ENCODE peak calls at places on chromosomes 3 and 15, in six cellular contexts. One of them, this sample, is unnamed.

GRCh38 chr15:56892651-56893348 is 25.6 kb upstream of the TCF12 start:
- DNase-seq in tibial nerve: no peak
- DNase-seq in A549: no peak
- DNase-seq in esophagus muscularis mucosa: no peak
- DNase-seq in H1: no peak
- DNase-seq in ovary: no peak
- DNase-seq in this sample: no peak

GRCh38 chr15:67413770-67414429 is 107.0 kb upstream of the C15orf61 start:
- DNase-seq in tibial nerve: no peak
- DNase-seq in A549: peak
- DNase-seq in esophagus muscularis mucosa: no peak
- DNase-seq in H1: no peak
- DNase-seq in ovary: no peak
- DNase-seq in this sample: no peak

GRCh38 chr3:182248349-182248880 is 536.7 kb downstream of the SOX2 start:
- DNase-seq in tibial nerve: no peak
- DNase-seq in A549: no peak
- DNase-seq in esophagus muscularis mucosa: no peak
- DNase-seq in H1: no peak
- DNase-seq in ovary: no peak
- DNase-seq in this sample: no peak

GRCh38 chr3:197458179-197458707 is 97.5 kb downstream of the BDH1 start:
- DNase-seq in tibial nerve: no peak
- DNase-seq in A549: peak
- DNase-seq in esophagus muscularis mucosa: no peak
- DNase-seq in H1: no peak
- DNase-seq in ovary: no peak
- DNase-seq in this sample: no peak

GRCh38 chr15:41891226-41891625 is 2.6 kb downstream of the SPTBN5 start:
- DNase-seq in tibial nerve: no peak
- DNase-seq in A549: no peak
- DNase-seq in esophagus muscularis mucosa: no peak
- DNase-seq in H1: no peak
- DNase-seq in ovary: no peak
- DNase-seq in this sample: no peak

GRCh38 chr3:181278468-181279238 is 289.1 kb upstream of the DNAJC19 start:
- DNase-seq in tibial nerve: no peak
- DNase-seq in A549: no peak
- DNase-seq in esophagus muscularis mucosa: no peak
- DNase-seq in H1: no peak
- DNase-seq in ovary: no peak
- DNase-seq in this sample: no peak

GRCh38 chr3:189041482-189042090 is 130.2 kb upstream of the TPRG1 start:
- DNase-seq in tibial nerve: no peak
- DNase-seq in A549: peak
- DNase-seq in esophagus muscularis mucosa: no peak
- DNase-seq in H1: peak
- DNase-seq in ovary: peak
- DNase-seq in this sample: no peak

GRCh38 chr3:32066686-32067085 is 39.7 kb upstream of the GPD1L start:
- DNase-seq in tibial nerve: no peak
- DNase-seq in A549: no peak
- DNase-seq in esophagus muscularis mucosa: no peak
- DNase-seq in H1: no peak
- DNase-seq in ovary: no peak
- DNase-seq in this sample: no peak

GRCh38 chr3:26118165-26118564 is 328.3 kb downstream of the OXSM start:
- DNase-seq in tibial nerve: no peak
- DNase-seq in A549: no peak
- DNase-seq in esophagus muscularis mucosa: no peak
- DNase-seq in H1: peak
- DNase-seq in ovary: no peak
- DNase-seq in this sample: no peak

GRCh38 chr3:40800343-40800742 is 275.6 kb downstream of the ZNF621 start:
- DNase-seq in tibial nerve: peak
- DNase-seq in A549: peak
- DNase-seq in esophagus muscularis mucosa: peak
- DNase-seq in H1: peak
- DNase-seq in ovary: peak
- DNase-seq in this sample: peak

GRCh38 chr3:132787616-132788015 is 65.4 kb upstream of the NPHP3 start:
- DNase-seq in tibial nerve: peak
- DNase-seq in A549: no peak
- DNase-seq in esophagus muscularis mucosa: no peak
- DNase-seq in H1: no peak
- DNase-seq in ovary: peak
- DNase-seq in this sample: no peak

GRCh38 chr3:126522363-126522788 is 1.6 kb upstream of the CHST13 start:
- DNase-seq in tibial nerve: peak
- DNase-seq in A549: peak
- DNase-seq in esophagus muscularis mucosa: no peak
- DNase-seq in H1: no peak
- DNase-seq in ovary: peak
- DNase-seq in this sample: peak

GRCh38 chr3:147760998-147761397 is 351.8 kb downstream of the ZIC1 start:
- DNase-seq in tibial nerve: peak
- DNase-seq in A549: no peak
- DNase-seq in esophagus muscularis mucosa: no peak
- DNase-seq in H1: no peak
- DNase-seq in ovary: no peak
- DNase-seq in this sample: no peak

GRCh38 chr15:90829942-90830440 is 38.4 kb upstream of the FURIN start:
- DNase-seq in tibial nerve: peak
- DNase-seq in A549: no peak
- DNase-seq in esophagus muscularis mucosa: no peak
- DNase-seq in H1: no peak
- DNase-seq in ovary: no peak
- DNase-seq in this sample: no peak

GRCh38 chr15:84082739-84083138 is 152.8 kb upstream of the GOLGA6L4 start:
- DNase-seq in tibial nerve: no peak
- DNase-seq in A549: no peak
- DNase-seq in esophagus muscularis mucosa: no peak
- DNase-seq in H1: no peak
- DNase-seq in ovary: no peak
- DNase-seq in this sample: no peak

GRCh38 chr3:172139528-172140276 is 100.3 kb downstream of the FNDC3B start:
- DNase-seq in tibial nerve: no peak
- DNase-seq in A549: no peak
- DNase-seq in esophagus muscularis mucosa: no peak
- DNase-seq in H1: no peak
- DNase-seq in ovary: no peak
- DNase-seq in this sample: no peak

GRCh38 chr3:65950340-65951326 is 88.1 kb downstream of the MAGI1 start:
- DNase-seq in tibial nerve: no peak
- DNase-seq in A549: no peak
- DNase-seq in esophagus muscularis mucosa: no peak
- DNase-seq in H1: peak
- DNase-seq in ovary: no peak
- DNase-seq in this sample: no peak

GRCh38 chr3:10395671-10396070 is 74.8 kb upstream of the SEC13 start:
- DNase-seq in tibial nerve: no peak
- DNase-seq in A549: no peak
- DNase-seq in esophagus muscularis mucosa: no peak
- DNase-seq in H1: no peak
- DNase-seq in ovary: no peak
- DNase-seq in this sample: no peak

GRCh38 chr15:63497642-63498100 is 6.7 kb upstream of the USP3 start:
- DNase-seq in tibial nerve: no peak
- DNase-seq in A549: no peak
- DNase-seq in esophagus muscularis mucosa: no peak
- DNase-seq in H1: no peak
- DNase-seq in ovary: no peak
- DNase-seq in this sample: no peak

GRCh38 chr3:121748638-121749275 is 784 bp downstream of the GOLGB1 start:
- DNase-seq in tibial nerve: no peak
- DNase-seq in A549: peak
- DNase-seq in esophagus muscularis mucosa: no peak
- DNase-seq in H1: no peak
- DNase-seq in ovary: no peak
- DNase-seq in this sample: no peak

GRCh38 chr15:60583946-60584345 is 105.0 kb upstream of the ICE2 start:
- DNase-seq in tibial nerve: no peak
- DNase-seq in A549: no peak
- DNase-seq in esophagus muscularis mucosa: no peak
- DNase-seq in H1: no peak
- DNase-seq in ovary: no peak
- DNase-seq in this sample: no peak

GRCh38 chr15:89767411-89767915 is 8.7 kb upstream of the MESP2 start:
- DNase-seq in tibial nerve: no peak
- DNase-seq in A549: no peak
- DNase-seq in esophagus muscularis mucosa: no peak
- DNase-seq in H1: no peak
- DNase-seq in ovary: no peak
- DNase-seq in this sample: no peak

GRCh38 chr15:41806291-41807181 is 21.4 kb upstream of the JMJD7 start:
- DNase-seq in tibial nerve: no peak
- DNase-seq in A549: no peak
- DNase-seq in esophagus muscularis mucosa: no peak
- DNase-seq in H1: no peak
- DNase-seq in ovary: no peak
- DNase-seq in this sample: peak

GRCh38 chr3:123552095-123552714 is 32.6 kb downstream of the HACD2 start:
- DNase-seq in tibial nerve: no peak
- DNase-seq in A549: peak
- DNase-seq in esophagus muscularis mucosa: no peak
- DNase-seq in H1: no peak
- DNase-seq in ovary: no peak
- DNase-seq in this sample: no peak

GRCh38 chr3:110656394-110656793 is 415.2 kb upstream of the NECTIN3 start:
- DNase-seq in tibial nerve: no peak
- DNase-seq in A549: no peak
- DNase-seq in esophagus muscularis mucosa: no peak
- DNase-seq in H1: no peak
- DNase-seq in ovary: no peak
- DNase-seq in this sample: no peak
- TF ChIP-seq EP300 in tibial nerve: no peak
- TF ChIP-seq EP300 in A549: no peak
- TF ChIP-seq EP300 in esophagus muscularis mucosa: no peak
- TF ChIP-seq EP300 in H1: no peak
- TF ChIP-seq EP300 in ovary: no peak
- TF ChIP-seq EP300 in this sample: no peak

GRCh38 chr15:69466733-69467132 is 14.1 kb downstream of the RPLP1 start:
- DNase-seq in tibial nerve: no peak
- DNase-seq in A549: no peak
- DNase-seq in esophagus muscularis mucosa: no peak
- DNase-seq in H1: no peak
- DNase-seq in ovary: no peak
- DNase-seq in this sample: no peak
- H3K27ac ChIP-seq in tibial nerve: no peak
- H3K27ac ChIP-seq in A549: no peak
- H3K27ac ChIP-seq in esophagus muscularis mucosa: no peak
- H3K27ac ChIP-seq in H1: no peak
- H3K27ac ChIP-seq in ovary: no peak
- H3K27ac ChIP-seq in this sample: no peak

DNA sequence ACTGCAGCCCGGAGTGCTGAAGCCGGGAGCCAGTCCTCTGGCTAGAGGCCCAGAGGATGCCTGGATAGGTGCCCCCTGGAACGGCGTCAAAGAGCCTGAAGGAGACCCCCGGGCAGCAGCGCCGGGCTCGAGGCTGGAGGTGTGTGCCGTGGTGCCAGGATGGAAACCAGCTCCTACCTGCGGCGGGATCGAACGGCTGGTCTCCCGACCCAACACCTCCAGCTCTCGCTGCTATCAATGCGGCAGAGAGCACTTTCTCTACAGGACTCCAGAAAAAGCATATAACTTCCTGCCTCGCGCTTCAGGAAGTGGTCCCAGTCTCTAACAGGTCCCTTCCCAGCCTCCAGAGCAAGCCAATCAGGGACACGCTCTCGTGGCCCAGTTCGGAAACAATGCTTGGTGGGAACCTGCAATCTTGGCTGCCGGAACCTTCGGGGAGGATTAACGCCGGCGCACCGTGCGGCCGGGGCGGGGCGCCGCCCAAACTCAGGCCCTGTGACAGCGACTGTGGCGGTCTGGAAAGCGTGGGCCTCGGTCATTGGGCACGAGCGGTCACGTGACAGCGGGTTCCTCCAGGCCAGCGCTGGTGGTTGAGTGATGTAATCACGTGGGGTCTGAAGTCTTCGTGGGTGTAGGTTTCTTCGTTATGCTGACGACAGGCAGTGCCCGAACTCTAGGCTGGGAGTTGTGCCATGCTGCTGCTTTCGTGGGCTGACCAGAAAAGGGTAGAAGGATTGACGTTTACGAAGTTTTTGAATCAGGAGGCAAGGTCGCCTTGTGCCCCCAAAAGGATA is at the start of gene SLC33A1:
- DNase-seq in tibial nerve: peak
- DNase-seq in A549: peak
- DNase-seq in esophagus muscularis mucosa: peak
- DNase-seq in H1: peak
- DNase-seq in ovary: peak
- DNase-seq in this sample: peak
- TF ChIP-seq EP300 in tibial nerve: peak
- TF ChIP-seq EP300 in A549: no peak
- TF ChIP-seq EP300 in esophagus muscularis mucosa: no peak
- TF ChIP-seq EP300 in H1: no peak
- TF ChIP-seq EP300 in ovary: no peak
- TF ChIP-seq EP300 in this sample: peak

DNA sequence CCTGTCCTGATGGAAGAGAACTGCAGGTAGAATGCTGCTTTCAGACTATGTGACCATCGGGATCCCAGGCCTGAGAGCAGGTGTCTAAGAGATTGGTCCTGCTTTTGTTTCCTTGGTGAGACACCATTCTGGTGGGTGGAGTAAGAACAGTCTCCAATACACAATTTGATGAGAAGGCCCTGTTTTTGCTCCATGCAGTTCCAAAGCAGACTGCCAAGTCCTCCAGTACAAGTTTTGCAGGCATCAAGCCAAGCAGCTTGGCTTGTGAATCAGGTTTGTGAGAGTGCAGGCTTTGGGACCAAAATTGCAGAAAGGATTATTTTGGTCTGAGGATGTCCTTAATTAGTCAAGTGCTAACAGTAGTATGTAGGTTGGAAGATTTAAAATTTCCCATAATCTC is 381.6 kb downstream of the FOXP1 start:
- DNase-seq in tibial nerve: peak
- DNase-seq in A549: no peak
- DNase-seq in esophagus muscularis mucosa: peak
- DNase-seq in H1: no peak
- DNase-seq in ovary: peak
- DNase-seq in this sample: peak
- H3K27ac ChIP-seq in tibial nerve: peak
- H3K27ac ChIP-seq in A549: no peak
- H3K27ac ChIP-seq in esophagus muscularis mucosa: peak
- H3K27ac ChIP-seq in H1: no peak
- H3K27ac ChIP-seq in ovary: no peak
- H3K27ac ChIP-seq in this sample: peak

This sample was measured in sigmoid colon.